ENCODE peak calls at places on chromosomes 4 and X, in seven cellular contexts. One of them, this sample, is unnamed.

GRCh38 chr4:6391852-6392188 is 80.6 kb downstream of the PPP2R2C start:
- DNase-seq in heart left ventricle: no peak
- DNase-seq in NCI-H1417: no peak
- DNase-seq in natural killer cell: no peak
- DNase-seq in H7: no peak
- DNase-seq in T-helper 2 cell: no peak
- DNase-seq in Caco-2: no peak
- DNase-seq in this sample: peak

GRCh38 chrX:69968956-69969355 is 80.8 kb downstream of the AWAT2 start:
- DNase-seq in NCI-H1417: no peak
- DNase-seq in heart left ventricle: peak
- DNase-seq in natural killer cell: no peak
- DNase-seq in T-helper 2 cell: no peak
- DNase-seq in H7: no peak
- DNase-seq in Caco-2: no peak
- DNase-seq in this sample: no peak

GRCh38 chrX:18995216-18995615 is 11.3 kb upstream of the PHKA2 start:
- DNase-seq in H7: no peak
- DNase-seq in Caco-2: no peak
- DNase-seq in NCI-H1417: no peak
- DNase-seq in T-helper 2 cell: no peak
- DNase-seq in natural killer cell: no peak
- DNase-seq in heart left ventricle: no peak
- DNase-seq in this sample: no peak

GRCh38 chr4:2570551-2571222 is 34.2 kb downstream of the FAM193A start:
- DNase-seq in Caco-2: no peak
- DNase-seq in natural killer cell: peak
- DNase-seq in NCI-H1417: no peak
- DNase-seq in H7: peak
- DNase-seq in heart left ventricle: no peak
- DNase-seq in T-helper 2 cell: peak
- DNase-seq in this sample: no peak

GRCh38 chrX:93673056-93673868 is at the start of gene NAP1L3:
- DNase-seq in Caco-2: no peak
- DNase-seq in heart left ventricle: peak
- DNase-seq in T-helper 2 cell: peak
- DNase-seq in NCI-H1417: peak
- DNase-seq in H7: peak
- DNase-seq in natural killer cell: peak
- DNase-seq in this sample: no peak

GRCh38 chrX:130030826-130031225 is 48.4 kb downstream of the BCORL1 start:
- DNase-seq in Caco-2: no peak
- DNase-seq in NCI-H1417: no peak
- DNase-seq in T-helper 2 cell: no peak
- DNase-seq in natural killer cell: no peak
- DNase-seq in H7: peak
- DNase-seq in heart left ventricle: no peak
- DNase-seq in this sample: no peak

GRCh38 chrX:46573896-46574336 is 351 bp downstream of the CHST7 start:
- DNase-seq in Caco-2: peak
- DNase-seq in heart left ventricle: peak
- DNase-seq in T-helper 2 cell: peak
- DNase-seq in H7: peak
- DNase-seq in NCI-H1417: peak
- DNase-seq in natural killer cell: no peak
- DNase-seq in this sample: no peak

GRCh38 chr4:123244233-123244632 is 152.4 kb upstream of the SPRY1 start:
- DNase-seq in natural killer cell: no peak
- DNase-seq in heart left ventricle: peak
- DNase-seq in NCI-H1417: no peak
- DNase-seq in H7: no peak
- DNase-seq in T-helper 2 cell: no peak
- DNase-seq in Caco-2: peak
- DNase-seq in this sample: peak

GRCh38 chr4:140717313-140717712 is 38.9 kb downstream of the TBC1D9 start:
- DNase-seq in H7: no peak
- DNase-seq in T-helper 2 cell: no peak
- DNase-seq in natural killer cell: no peak
- DNase-seq in Caco-2: no peak
- DNase-seq in NCI-H1417: no peak
- DNase-seq in heart left ventricle: no peak
- DNase-seq in this sample: no peak

GRCh38 chrX:136691028-136691809 is 43.3 kb downstream of the CD40LG start:
- DNase-seq in heart left ventricle: no peak
- DNase-seq in NCI-H1417: no peak
- DNase-seq in H7: no peak
- DNase-seq in T-helper 2 cell: peak
- DNase-seq in natural killer cell: no peak
- DNase-seq in Caco-2: no peak
- DNase-seq in this sample: peak

GRCh38 chr4:113433536-113434246 is 327.8 kb downstream of the CAMK2D start:
- DNase-seq in H7: no peak
- DNase-seq in natural killer cell: no peak
- DNase-seq in heart left ventricle: no peak
- DNase-seq in NCI-H1417: no peak
- DNase-seq in Caco-2: no peak
- DNase-seq in T-helper 2 cell: no peak
- DNase-seq in this sample: no peak

GRCh38 chrX:99820197-99820596 is 589.9 kb downstream of the PCDH19 start:
- DNase-seq in H7: no peak
- DNase-seq in Caco-2: no peak
- DNase-seq in NCI-H1417: no peak
- DNase-seq in T-helper 2 cell: no peak
- DNase-seq in heart left ventricle: no peak
- DNase-seq in natural killer cell: no peak
- DNase-seq in this sample: no peak

GRCh38 chr4:53431052-53431451 is 53.6 kb downstream of the FIP1L1 start:
- DNase-seq in heart left ventricle: no peak
- DNase-seq in T-helper 2 cell: no peak
- DNase-seq in natural killer cell: no peak
- DNase-seq in H7: no peak
- DNase-seq in Caco-2: no peak
- DNase-seq in NCI-H1417: no peak
- DNase-seq in this sample: no peak

GRCh38 chr4:155228713-155229112 is 20.3 kb downstream of the NPY2R start:
- DNase-seq in Caco-2: no peak
- DNase-seq in heart left ventricle: no peak
- DNase-seq in T-helper 2 cell: no peak
- DNase-seq in natural killer cell: no peak
- DNase-seq in NCI-H1417: no peak
- DNase-seq in H7: no peak
- DNase-seq in this sample: no peak

GRCh38 chr4:102537280-102537679 is 36.1 kb downstream of the NFKB1 start:
- DNase-seq in Caco-2: no peak
- DNase-seq in heart left ventricle: no peak
- DNase-seq in natural killer cell: no peak
- DNase-seq in H7: no peak
- DNase-seq in NCI-H1417: no peak
- DNase-seq in T-helper 2 cell: no peak
- DNase-seq in this sample: peak

GRCh38 chrX:111823068-111823467 is 52.9 kb upstream of the TRPC5OS start:
- DNase-seq in Caco-2: peak
- DNase-seq in NCI-H1417: peak
- DNase-seq in H7: peak
- DNase-seq in natural killer cell: no peak
- DNase-seq in T-helper 2 cell: no peak
- DNase-seq in heart left ventricle: no peak
- DNase-seq in this sample: no peak